ENCODE peak calls at places on chromosomes 1 and 21, in ten cellular contexts. J, V, S, Q, I, U, G, F, M and O are unnamed samples.

GRCh38 chr1:78743626-78744025 is 94.0 kb downstream of the IFI44 start:
- DNase-seq in J (no peak), V (no peak), S (no peak), Q (no peak), I (no peak), U (no peak), G (no peak), F (peak; percentile 54), M (peak; percentile 6), O (no peak)

GRCh38 chr21:45992311-45993209 is 11.0 kb downstream of the COL6A1 start:
- DNase-seq in J (peak; percentile 12), V (no peak), S (peak; percentile 12), Q (peak; percentile 10), I (no peak), U (peak; percentile 45), G (peak; percentile 77), F (no peak), M (no peak), O (peak; percentile 44)

GRCh38 chr1:203238535-203238934 is 9.1 kb upstream of the CHIT1 start:
- DNase-seq in J (no peak), V (no peak), S (no peak), Q (no peak), I (no peak), U (no peak), G (no peak), F (no peak), M (no peak), O (no peak)

GRCh38 chr1:11364170-11364569 is 91.2 kb downstream of the UBIAD1 start:
- DNase-seq in J (no peak), V (no peak), S (no peak), Q (peak; percentile 24), I (no peak), U (no peak), G (no peak), F (no peak), M (no peak), O (no peak)

GRCh38 chr1:155320661-155321576 is at the start of gene RUSC1:
- DNase-seq in J (peak; percentile 72), V (no peak), S (peak; percentile 68), Q (peak; percentile 60), I (peak; percentile 91), U (peak; percentile 86), G (peak; percentile 95), F (peak; percentile 49), M (no peak), O (peak; percentile 83)

GRCh38 chr1:156464335-156464734 is 36.2 kb downstream of the MEF2D start:
- DNase-seq in J (peak; percentile 43), V (no peak), S (no peak), Q (no peak), I (no peak), U (peak; percentile 54), G (peak; percentile 71), F (peak; percentile 34), M (no peak), O (no peak)

GRCh38 chr1:33175865-33176264 is 6.0 kb downstream of the TRIM62 start:
- DNase-seq in J (no peak), V (no peak), S (no peak), Q (no peak), I (no peak), U (no peak), G (no peak), F (no peak), M (no peak), O (no peak)

GRCh38 chr1:218034464-218034863 is 250.6 kb upstream of the RRP15 start:
- DNase-seq in J (no peak), V (no peak), S (no peak), Q (no peak), I (no peak), U (no peak), G (no peak), F (no peak), M (no peak), O (no peak)

GRCh38 chr21:38323721-38324591 is 67.2 kb downstream of the KCNJ15 start:
- DNase-seq in J (no peak), V (no peak), S (no peak), Q (no peak), I (no peak), U (no peak), G (no peak), F (peak; percentile 94), M (peak; percentile 97), O (no peak)

DNA sequence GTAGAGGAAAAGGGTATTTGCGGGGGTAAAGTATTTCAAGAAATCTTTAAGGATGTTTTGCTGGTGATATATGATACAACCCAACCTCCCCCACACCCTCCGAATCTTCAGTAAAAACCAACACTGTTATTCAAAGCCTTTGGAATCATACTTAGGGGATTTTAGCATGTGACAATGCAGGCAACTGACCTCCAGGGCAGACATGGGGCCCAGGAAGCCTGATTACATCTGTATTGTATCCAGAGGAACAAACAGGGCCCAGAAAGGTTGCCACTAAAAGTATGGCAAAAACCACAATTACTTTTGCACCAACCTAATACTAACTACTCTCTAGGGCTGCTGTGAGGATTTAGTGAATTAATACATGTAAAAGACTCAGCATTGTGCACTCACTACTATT is 43.9 kb upstream of the CNN3 start:
- DNase-seq in J (no peak), V (no peak), S (no peak), Q (no peak), I (no peak), U (no peak), G (no peak), F (no peak), M (no peak), O (no peak)
- H3K27ac ChIP-seq in J (no peak overlapping the region), V (no peak overlapping the region), S (no peak overlapping the region), Q (no peak overlapping the region), I (peak overlapping the region; percentile 42), U (no peak overlapping the region), G (no peak overlapping the region), F (peak overlapping the region; percentile 10), M (peak overlapping the region; percentile 40), O (no peak overlapping the region)

GRCh38 chr1:145717833-145718232 is 1.5 kb upstream of the CD160 start:
- DNase-seq in J (no peak), V (no peak), S (no peak), Q (peak; percentile 26), I (no peak), U (no peak), G (no peak), F (no peak), M (no peak), O (no peak)
- H3K27ac ChIP-seq in J (no peak overlapping the region), V (no peak overlapping the region), S (no peak overlapping the region), Q (no peak overlapping the region), I (no peak overlapping the region), U (no peak overlapping the region), G (no peak overlapping the region), F (no peak overlapping the region), M (no peak overlapping the region), O (no peak overlapping the region)

GRCh38 chr1:47834326-47834725 is 162.9 kb downstream of the TRABD2B start:
- DNase-seq in J (no peak), V (no peak), S (no peak), Q (no peak), I (no peak), U (no peak), G (no peak), F (no peak), M (no peak), O (no peak)

GRCh38 chr1:47830021-47830420 is 167.2 kb downstream of the TRABD2B start:
- DNase-seq in J (no peak), V (no peak), S (no peak), Q (no peak), I (no peak), U (no peak), G (no peak), F (no peak), M (no peak), O (no peak)

GRCh38 chr1:47827032-47827585 is 170.1 kb downstream of the TRABD2B start:
- DNase-seq in J (no peak), V (no peak), S (no peak), Q (no peak), I (no peak), U (peak; percentile 15), G (no peak), F (no peak), M (no peak), O (no peak)

GRCh38 chr1:47828965-47829364 is 168.2 kb downstream of the TRABD2B start:
- DNase-seq in J (no peak), V (no peak), S (no peak), Q (no peak), I (no peak), U (no peak), G (no peak), F (no peak), M (no peak), O (no peak)

GRCh38 chr1:47830856-47831255 is 166.3 kb downstream of the TRABD2B start:
- DNase-seq in J (no peak), V (no peak), S (no peak), Q (no peak), I (no peak), U (peak; percentile 4), G (no peak), F (no peak), M (no peak), O (no peak)
- H3K27ac ChIP-seq in J (no peak overlapping the region), V (no peak overlapping the region), S (no peak overlapping the region), Q (no peak overlapping the region), I (no peak overlapping the region), U (no peak overlapping the region), G (peak overlapping the region; percentile 62), F (no peak overlapping the region), M (no peak overlapping the region), O (no peak overlapping the region)

GRCh38 chr1:43034195-43034658 is 75.6 kb upstream of the SLC2A1 start:
- DNase-seq in J (no peak), V (no peak), S (no peak), Q (no peak), I (no peak), U (no peak), G (no peak), F (no peak), M (no peak), O (no peak)

GRCh38 chr1:43036457-43036827 is 77.8 kb upstream of the SLC2A1 start:
- DNase-seq in J (no peak), V (no peak), S (no peak), Q (no peak), I (no peak), U (no peak), G (no peak), F (peak; percentile 23), M (no peak), O (no peak)

GRCh38 chr1:43034778-43035177 is 76.1 kb upstream of the SLC2A1 start:
- DNase-seq in J (no peak), V (no peak), S (no peak), Q (no peak), I (no peak), U (no peak), G (no peak), F (no peak), M (no peak), O (no peak)

GRCh38 chr1:43036932-43037331 is 78.3 kb upstream of the SLC2A1 start:
- DNase-seq in J (no peak), V (no peak), S (no peak), Q (no peak), I (no peak), U (no peak), G (no peak), F (no peak), M (no peak), O (no peak)

DNA sequence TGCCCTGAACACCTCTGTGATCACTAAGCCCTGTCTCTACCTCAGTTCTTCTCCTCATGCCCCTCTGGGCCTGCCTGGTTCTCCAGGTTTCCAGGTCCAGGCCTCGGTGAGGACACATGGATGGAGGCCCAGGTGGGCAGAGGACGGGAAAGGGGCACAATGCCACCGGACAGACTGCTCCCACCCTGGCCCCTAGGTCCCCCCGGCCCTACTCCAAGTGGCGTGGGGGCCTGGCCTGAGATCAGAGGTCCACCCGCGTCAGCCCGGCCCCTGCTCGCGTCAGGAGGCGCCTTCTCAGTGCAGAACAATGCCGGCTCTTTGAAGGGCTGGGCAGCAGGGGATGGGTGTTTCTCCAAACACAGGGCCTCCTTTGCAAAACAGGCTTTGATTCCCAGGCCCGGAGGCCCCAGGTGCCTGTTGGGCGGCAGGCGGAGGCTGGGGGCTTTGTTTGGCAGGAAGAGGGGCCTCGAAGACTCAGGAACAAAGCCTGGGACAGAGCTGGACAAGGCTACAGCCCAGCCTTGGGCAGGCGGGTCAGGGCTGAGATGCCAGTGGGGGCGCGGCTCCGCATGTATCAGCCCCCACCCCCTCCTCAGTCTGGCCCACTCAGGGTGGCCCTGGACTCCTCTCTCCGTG is 77.3 kb upstream of the SLC2A1 start:
- DNase-seq in J (no peak), V (no peak), S (no peak), Q (no peak), I (no peak), U (no peak), G (no peak), F (no peak), M (no peak), O (no peak)
- H3K27ac ChIP-seq in J (no peak overlapping the region), V (no peak overlapping the region), S (no peak overlapping the region), Q (no peak overlapping the region), I (no peak overlapping the region), U (no peak overlapping the region), G (no peak overlapping the region), F (no peak overlapping the region), M (no peak overlapping the region), O (no peak overlapping the region)